ENCODE peak calls at places on chromosome 6, in four cellular contexts. L is GM12864, R is HepG2, X is neural crest cell. D is an unnamed sample.

GRCh38 chr6:20366082-20366834 is 35.4 kb upstream of the E2F3 start:
- DNase-seq in X (no peak), R (no peak), L (no peak), D (no peak)

GRCh38 chr6:130324657-130325056 is 41.2 kb upstream of the TMEM200A start:
- DNase-seq in R (no peak), L (no peak), X (no peak), D (no peak)

GRCh38 chr6:11083491-11083890 is 10.1 kb upstream of the SMIM13 start:
- DNase-seq in R (no peak), X (no peak), L (no peak), D (no peak)

GRCh38 chr6:54282186-54282585 is 26.1 kb upstream of the TINAG start:
- DNase-seq in X (no peak), R (no peak), L (no peak), D (no peak)

GRCh38 chr6:87908978-87909802 is 138.5 kb upstream of the SPACA1 start:
- DNase-seq in X (no peak), R (no peak), L (no peak), D (no peak)

GRCh38 chr6:140602843-140603242 is 1228.4 kb upstream of the CITED2 start:
- DNase-seq in R (no peak), X (no peak), L (no peak), D (no peak)

GRCh38 chr6:165229216-165229615 is 80.2 kb downstream of the C6orf118 start:
- DNase-seq in X (no peak), R (no peak), L (no peak), D (no peak)

GRCh38 chr6:71491844-71492243 is 203.2 kb downstream of the OGFRL1 start:
- DNase-seq in X (no peak), R (no peak), L (no peak), D (no peak)

GRCh38 chr6:3607171-3607570 is 144.3 kb downstream of the PXDC1 start:
- DNase-seq in R (no peak), L (no peak), X (no peak), D (no peak)

GRCh38 chr6:33651403-33651802 is 30.3 kb downstream of the ITPR3 start:
- DNase-seq in L (no peak), R (no peak), X (no peak), D (no peak)

GRCh38 chr6:30227763-30228487 is 14.7 kb upstream of the TRIM26 start:
- DNase-seq in L (no peak), X (no peak), R (no peak), D (peak)

GRCh38 chr6:29757282-29757681 is 34.0 kb downstream of the HLA-F start:
- DNase-seq in R (no peak), X (no peak), L (no peak), D (no peak)

GRCh38 chr6:113184736-113185135 is 672.4 kb upstream of the MARCKS start:
- DNase-seq in X (no peak), R (no peak), L (no peak), D (no peak)

GRCh38 chr6:4381379-4381778 is 246.0 kb upstream of the ECI2 start:
- DNase-seq in X (no peak), L (no peak), R (no peak), D (no peak)

DNA sequence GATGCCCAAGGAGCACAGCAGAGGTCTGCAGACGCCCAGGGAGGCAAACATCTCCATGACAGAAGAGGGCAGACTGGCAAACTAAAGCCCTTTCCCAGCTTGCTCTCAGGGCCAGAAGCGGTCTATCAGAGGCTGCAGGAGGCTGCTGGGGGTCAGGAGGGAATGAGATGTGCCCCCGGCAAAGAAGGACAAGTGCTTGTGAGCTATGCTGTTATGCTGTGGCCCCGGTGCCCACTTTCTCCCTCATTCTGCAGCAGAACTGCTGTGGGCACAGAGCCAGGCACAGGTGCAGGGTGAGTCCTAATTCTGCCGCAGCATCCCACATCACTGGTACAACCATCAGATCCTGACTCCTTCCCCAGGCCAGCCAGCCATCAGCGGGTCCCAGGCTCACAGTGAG is 46.4 kb downstream of the LRFN2 start:
- DNase-seq in X (no peak), R (no peak), L (no peak), D (no peak)
- TF ChIP-seq CTCF in X (no peak), R (no peak), L (no peak), D (no peak)

DNA sequence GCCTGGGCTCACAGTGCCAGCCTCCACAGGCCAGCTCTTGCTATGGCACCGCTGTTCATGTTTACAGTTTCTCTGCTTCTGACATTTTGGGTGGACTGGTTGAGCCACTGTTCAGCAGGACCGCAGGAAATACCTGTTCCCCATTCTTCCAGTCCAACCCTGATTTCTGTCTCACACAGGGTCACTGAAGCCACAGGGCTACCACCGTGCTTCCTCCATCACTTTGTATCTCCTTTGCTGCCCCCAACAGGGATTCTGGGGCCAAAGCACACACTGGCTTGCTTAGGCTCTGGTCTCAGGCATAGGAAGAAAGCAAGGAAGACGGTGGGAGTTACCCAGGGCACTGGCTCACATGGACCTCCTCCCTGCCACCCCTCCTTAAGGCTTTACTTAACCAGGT is 164.5 kb downstream of the UNC5CL start:
- DNase-seq in R (no peak), L (no peak), X (no peak), D (no peak)
- TF ChIP-seq CTCF in R (peak), L (peak), X (peak), D (peak)

GRCh38 chr6:103122766-103123601 is 1729.5 kb downstream of the GRIK2 start:
- DNase-seq in R (peak), X (peak), L (no peak), D (peak)
- TF ChIP-seq CTCF in R (peak), X (peak), L (peak), D (peak)

GRCh38 chr6:137136065-137136464 is 37.4 kb downstream of the IL22RA2 start:
- DNase-seq in L (no peak), X (no peak), R (no peak), D (no peak)

GRCh38 chr6:137134483-137134882 is 39.0 kb downstream of the IL22RA2 start:
- DNase-seq in R (no peak), L (no peak), X (no peak), D (no peak)

DNA sequence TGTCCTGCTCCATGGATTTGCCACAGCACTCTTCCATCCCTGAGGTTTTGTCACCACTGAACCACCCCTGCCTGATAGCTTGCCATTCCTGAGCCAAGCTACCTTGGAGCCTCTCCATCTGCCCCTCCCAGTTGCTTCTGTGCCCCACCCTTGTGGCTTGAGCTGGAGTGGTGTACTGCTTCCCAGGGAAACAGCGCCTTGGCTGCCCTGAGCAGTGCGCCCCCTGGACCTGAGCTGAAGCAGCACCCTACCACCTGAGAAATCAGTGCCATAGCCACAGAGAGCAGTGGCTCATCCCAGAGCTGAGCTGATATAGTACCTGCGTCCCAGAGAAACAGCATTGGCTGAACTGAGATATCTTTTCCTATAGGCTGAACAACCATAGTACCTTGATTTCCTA is 40.3 kb downstream of the IL22RA2 start:
- DNase-seq in X (no peak), R (no peak), L (no peak), D (no peak)
- TF ChIP-seq CTCF in X (no peak), R (peak), L (no peak), D (no peak)

D was measured in GM13977.